ENCODE peak calls at places on chromosome 16, in four cellular contexts. One of them, this sample, is unnamed.

GRCh38 chr16:2765462-2766404 is 11.3 kb downstream of the ELOB start:
- DNase-seq in stimulated activated CD8-positive, alpha-beta memory T cell treated with anti-CD3 and anti-CD28 coated beads, Interleukin-7, amount 100 ng/mL, for 1 hour: no peak
- DNase-seq in AG09309: no peak
- DNase-seq in HEK293T: no peak
- DNase-seq in this sample: no peak

GRCh38 chr16:25108054-25108453 is 3.5 kb upstream of the LCMT1 start:
- DNase-seq in stimulated activated CD8-positive, alpha-beta memory T cell treated with anti-CD3 and anti-CD28 coated beads, Interleukin-7, amount 100 ng/mL, for 1 hour: no peak
- DNase-seq in AG09309: no peak
- DNase-seq in HEK293T: no peak
- DNase-seq in this sample: no peak

GRCh38 chr16:65781855-65782254 is 584.6 kb upstream of the CDH5 start:
- DNase-seq in stimulated activated CD8-positive, alpha-beta memory T cell treated with anti-CD3 and anti-CD28 coated beads, Interleukin-7, amount 100 ng/mL, for 1 hour: no peak
- DNase-seq in AG09309: no peak
- DNase-seq in HEK293T: no peak
- DNase-seq in this sample: no peak

GRCh38 chr16:12210258-12210880 is 233.8 kb downstream of the SNX29 start:
- DNase-seq in stimulated activated CD8-positive, alpha-beta memory T cell treated with anti-CD3 and anti-CD28 coated beads, Interleukin-7, amount 100 ng/mL, for 1 hour: no peak
- DNase-seq in AG09309: no peak
- DNase-seq in HEK293T: no peak
- DNase-seq in this sample: no peak

GRCh38 chr16:29775742-29776408 is 2.2 kb upstream of the ZG16 start:
- DNase-seq in stimulated activated CD8-positive, alpha-beta memory T cell treated with anti-CD3 and anti-CD28 coated beads, Interleukin-7, amount 100 ng/mL, for 1 hour: no peak
- DNase-seq in AG09309: no peak
- DNase-seq in HEK293T: no peak
- DNase-seq in this sample: no peak

GRCh38 chr16:71540-72341 is 690 bp downstream of the RHBDF1 start:
- DNase-seq in stimulated activated CD8-positive, alpha-beta memory T cell treated with anti-CD3 and anti-CD28 coated beads, Interleukin-7, amount 100 ng/mL, for 1 hour: no peak
- DNase-seq in AG09309: no peak
- DNase-seq in HEK293T: peak; percentile 56
- DNase-seq in this sample: no peak

GRCh38 chr16:67939507-67940435 is 3.1 kb upstream of the PSMB10 start:
- DNase-seq in stimulated activated CD8-positive, alpha-beta memory T cell treated with anti-CD3 and anti-CD28 coated beads, Interleukin-7, amount 100 ng/mL, for 1 hour: no peak
- DNase-seq in AG09309: no peak
- DNase-seq in HEK293T: no peak
- DNase-seq in this sample: no peak

GRCh38 chr16:57419506-57419905 is 14.9 kb downstream of the CCL17 start:
- DNase-seq in stimulated activated CD8-positive, alpha-beta memory T cell treated with anti-CD3 and anti-CD28 coated beads, Interleukin-7, amount 100 ng/mL, for 1 hour: no peak
- DNase-seq in AG09309: no peak
- DNase-seq in HEK293T: no peak
- DNase-seq in this sample: no peak

GRCh38 chr16:19542138-19542821 is 13.2 kb upstream of the VPS35L start:
- DNase-seq in stimulated activated CD8-positive, alpha-beta memory T cell treated with anti-CD3 and anti-CD28 coated beads, Interleukin-7, amount 100 ng/mL, for 1 hour: no peak
- DNase-seq in AG09309: no peak
- DNase-seq in HEK293T: no peak
- DNase-seq in this sample: no peak

GRCh38 chr16:89386786-89387185 is 103.6 kb downstream of the ANKRD11 start:
- DNase-seq in stimulated activated CD8-positive, alpha-beta memory T cell treated with anti-CD3 and anti-CD28 coated beads, Interleukin-7, amount 100 ng/mL, for 1 hour: no peak
- DNase-seq in AG09309: no peak
- DNase-seq in HEK293T: no peak
- DNase-seq in this sample: no peak

GRCh38 chr16:411576-412265 is 10.0 kb downstream of the DECR2 start:
- DNase-seq in stimulated activated CD8-positive, alpha-beta memory T cell treated with anti-CD3 and anti-CD28 coated beads, Interleukin-7, amount 100 ng/mL, for 1 hour: no peak
- DNase-seq in AG09309: no peak
- DNase-seq in HEK293T: no peak
- DNase-seq in this sample: no peak

GRCh38 chr16:8855972-8856371 is 12.8 kb downstream of the CARHSP1 start:
- DNase-seq in stimulated activated CD8-positive, alpha-beta memory T cell treated with anti-CD3 and anti-CD28 coated beads, Interleukin-7, amount 100 ng/mL, for 1 hour: no peak
- DNase-seq in AG09309: no peak
- DNase-seq in HEK293T: no peak
- DNase-seq in this sample: no peak

GRCh38 chr16:2897110-2897509 is 14.1 kb downstream of the FLYWCH2 start:
- DNase-seq in stimulated activated CD8-positive, alpha-beta memory T cell treated with anti-CD3 and anti-CD28 coated beads, Interleukin-7, amount 100 ng/mL, for 1 hour: no peak
- DNase-seq in AG09309: no peak
- DNase-seq in HEK293T: no peak
- DNase-seq in this sample: no peak

GRCh38 chr16:59042296-59042695 is 308.2 kb upstream of the GOT2 start:
- DNase-seq in stimulated activated CD8-positive, alpha-beta memory T cell treated with anti-CD3 and anti-CD28 coated beads, Interleukin-7, amount 100 ng/mL, for 1 hour: no peak
- DNase-seq in AG09309: no peak
- DNase-seq in HEK293T: no peak
- DNase-seq in this sample: no peak

GRCh38 chr16:15811778-15812750 is 44.8 kb downstream of the MYH11 start:
- DNase-seq in stimulated activated CD8-positive, alpha-beta memory T cell treated with anti-CD3 and anti-CD28 coated beads, Interleukin-7, amount 100 ng/mL, for 1 hour: no peak
- DNase-seq in AG09309: peak; percentile 98
- DNase-seq in HEK293T: no peak
- DNase-seq in this sample: no peak

GRCh38 chr16:85370881-85371651 is 242.1 kb upstream of the GSE1 start:
- DNase-seq in stimulated activated CD8-positive, alpha-beta memory T cell treated with anti-CD3 and anti-CD28 coated beads, Interleukin-7, amount 100 ng/mL, for 1 hour: no peak
- DNase-seq in AG09309: no peak
- DNase-seq in HEK293T: no peak
- DNase-seq in this sample: no peak

GRCh38 chr16:56911771-56912541 is 20.0 kb upstream of the HERPUD1 start:
- DNase-seq in stimulated activated CD8-positive, alpha-beta memory T cell treated with anti-CD3 and anti-CD28 coated beads, Interleukin-7, amount 100 ng/mL, for 1 hour: no peak
- DNase-seq in AG09309: no peak
- DNase-seq in HEK293T: no peak
- DNase-seq in this sample: no peak

GRCh38 chr16:57422026-57422944 is 17.7 kb downstream of the CCL17 start:
- DNase-seq in stimulated activated CD8-positive, alpha-beta memory T cell treated with anti-CD3 and anti-CD28 coated beads, Interleukin-7, amount 100 ng/mL, for 1 hour: no peak
- DNase-seq in AG09309: no peak
- DNase-seq in HEK293T: peak; percentile 55
- DNase-seq in this sample: no peak

GRCh38 chr16:54503436-54503835 is 216.8 kb upstream of the IRX3 start:
- DNase-seq in stimulated activated CD8-positive, alpha-beta memory T cell treated with anti-CD3 and anti-CD28 coated beads, Interleukin-7, amount 100 ng/mL, for 1 hour: no peak
- DNase-seq in AG09309: no peak
- DNase-seq in HEK293T: no peak
- DNase-seq in this sample: no peak

GRCh38 chr16:29987371-29988085 is 7.9 kb downstream of the HIRIP3 start:
- DNase-seq in stimulated activated CD8-positive, alpha-beta memory T cell treated with anti-CD3 and anti-CD28 coated beads, Interleukin-7, amount 100 ng/mL, for 1 hour: no peak
- DNase-seq in AG09309: no peak
- DNase-seq in HEK293T: no peak
- DNase-seq in this sample: no peak

GRCh38 chr16:22402191-22402590 is 27.8 kb upstream of the CDR2 start:
- DNase-seq in stimulated activated CD8-positive, alpha-beta memory T cell treated with anti-CD3 and anti-CD28 coated beads, Interleukin-7, amount 100 ng/mL, for 1 hour: no peak
- DNase-seq in AG09309: no peak
- DNase-seq in HEK293T: no peak
- DNase-seq in this sample: no peak

GRCh38 chr16:85309656-85310587 is 197.7 kb upstream of the CIBAR2 start:
- DNase-seq in stimulated activated CD8-positive, alpha-beta memory T cell treated with anti-CD3 and anti-CD28 coated beads, Interleukin-7, amount 100 ng/mL, for 1 hour: no peak
- DNase-seq in AG09309: no peak
- DNase-seq in HEK293T: no peak
- DNase-seq in this sample: no peak

GRCh38 chr16:60259956-60260355 is 1525.8 kb upstream of the GOT2 start:
- DNase-seq in stimulated activated CD8-positive, alpha-beta memory T cell treated with anti-CD3 and anti-CD28 coated beads, Interleukin-7, amount 100 ng/mL, for 1 hour: no peak
- DNase-seq in AG09309: no peak
- DNase-seq in HEK293T: no peak
- DNase-seq in this sample: no peak

GRCh38 chr16:49455181-49455990 is 81.8 kb downstream of the C16orf78 start:
- DNase-seq in stimulated activated CD8-positive, alpha-beta memory T cell treated with anti-CD3 and anti-CD28 coated beads, Interleukin-7, amount 100 ng/mL, for 1 hour: no peak
- DNase-seq in AG09309: no peak
- DNase-seq in HEK293T: no peak
- DNase-seq in this sample: no peak

GRCh38 chr16:89623511-89624232 is 10.2 kb downstream of the DPEP1 start:
- DNase-seq in stimulated activated CD8-positive, alpha-beta memory T cell treated with anti-CD3 and anti-CD28 coated beads, Interleukin-7, amount 100 ng/mL, for 1 hour: no peak
- DNase-seq in AG09309: no peak
- DNase-seq in HEK293T: no peak
- DNase-seq in this sample: no peak

GRCh38 chr16:13540771-13541170 is 379.2 kb upstream of the ERCC4 start:
- DNase-seq in stimulated activated CD8-positive, alpha-beta memory T cell treated with anti-CD3 and anti-CD28 coated beads, Interleukin-7, amount 100 ng/mL, for 1 hour: no peak
- DNase-seq in AG09309: no peak
- DNase-seq in HEK293T: no peak
- DNase-seq in this sample: no peak

GRCh38 chr16:68790130-68790761 is 53.1 kb upstream of the TANGO6 start:
- DNase-seq in stimulated activated CD8-positive, alpha-beta memory T cell treated with anti-CD3 and anti-CD28 coated beads, Interleukin-7, amount 100 ng/mL, for 1 hour: no peak
- DNase-seq in AG09309: peak; percentile 76
- DNase-seq in HEK293T: no peak
- DNase-seq in this sample: no peak

GRCh38 chr16:21580807-21581206 is 18.6 kb upstream of the METTL9 start:
- DNase-seq in stimulated activated CD8-positive, alpha-beta memory T cell treated with anti-CD3 and anti-CD28 coated beads, Interleukin-7, amount 100 ng/mL, for 1 hour: no peak
- DNase-seq in AG09309: no peak
- DNase-seq in HEK293T: no peak
- DNase-seq in this sample: no peak

GRCh38 chr16:695355-696089 is 5.3 kb upstream of the WDR24 start:
- DNase-seq in stimulated activated CD8-positive, alpha-beta memory T cell treated with anti-CD3 and anti-CD28 coated beads, Interleukin-7, amount 100 ng/mL, for 1 hour: peak; percentile 41
- DNase-seq in AG09309: no peak
- DNase-seq in HEK293T: no peak
- DNase-seq in this sample: peak; percentile 40

GRCh38 chr16:66612422-66612821 is 7.9 kb downstream of the CMTM3 start:
- DNase-seq in stimulated activated CD8-positive, alpha-beta memory T cell treated with anti-CD3 and anti-CD28 coated beads, Interleukin-7, amount 100 ng/mL, for 1 hour: no peak
- DNase-seq in AG09309: no peak
- DNase-seq in HEK293T: no peak
- DNase-seq in this sample: no peak

GRCh38 chr16:72092832-72093447 is 480 bp downstream of the TXNL4B start:
- DNase-seq in stimulated activated CD8-positive, alpha-beta memory T cell treated with anti-CD3 and anti-CD28 coated beads, Interleukin-7, amount 100 ng/mL, for 1 hour: no peak
- DNase-seq in AG09309: peak; percentile 20
- DNase-seq in HEK293T: peak; percentile 35
- DNase-seq in this sample: no peak

GRCh38 chr16:46629331-46629843 is 8.2 kb upstream of the SHCBP1 start:
- DNase-seq in stimulated activated CD8-positive, alpha-beta memory T cell treated with anti-CD3 and anti-CD28 coated beads, Interleukin-7, amount 100 ng/mL, for 1 hour: no peak
- DNase-seq in AG09309: peak; percentile 25
- DNase-seq in HEK293T: peak; percentile 50
- DNase-seq in this sample: no peak

GRCh38 chr16:3879887-3880564 is 487 bp downstream of the CREBBP start:
- DNase-seq in stimulated activated CD8-positive, alpha-beta memory T cell treated with anti-CD3 and anti-CD28 coated beads, Interleukin-7, amount 100 ng/mL, for 1 hour: peak; percentile 50
- DNase-seq in AG09309: no peak
- DNase-seq in HEK293T: peak; percentile 74
- DNase-seq in this sample: peak; percentile 16

GRCh38 chr16:81531415-81531814 is 86.8 kb downstream of the CMIP start:
- DNase-seq in stimulated activated CD8-positive, alpha-beta memory T cell treated with anti-CD3 and anti-CD28 coated beads, Interleukin-7, amount 100 ng/mL, for 1 hour: no peak
- DNase-seq in AG09309: no peak
- DNase-seq in HEK293T: no peak
- DNase-seq in this sample: no peak

GRCh38 chr16:62240722-62241121 is 204.5 kb upstream of the CDH8 start:
- DNase-seq in stimulated activated CD8-positive, alpha-beta memory T cell treated with anti-CD3 and anti-CD28 coated beads, Interleukin-7, amount 100 ng/mL, for 1 hour: no peak
- DNase-seq in AG09309: no peak
- DNase-seq in HEK293T: no peak
- DNase-seq in this sample: no peak

GRCh38 chr16:10862432-10862831 is 14.6 kb upstream of the CIITA start:
- DNase-seq in stimulated activated CD8-positive, alpha-beta memory T cell treated with anti-CD3 and anti-CD28 coated beads, Interleukin-7, amount 100 ng/mL, for 1 hour: no peak
- DNase-seq in AG09309: peak; percentile 83
- DNase-seq in HEK293T: no peak
- DNase-seq in this sample: no peak

GRCh38 chr16:9364721-9365693 is 273.6 kb downstream of the HAPSTR1 start:
- DNase-seq in stimulated activated CD8-positive, alpha-beta memory T cell treated with anti-CD3 and anti-CD28 coated beads, Interleukin-7, amount 100 ng/mL, for 1 hour: no peak
- DNase-seq in AG09309: no peak
- DNase-seq in HEK293T: no peak
- DNase-seq in this sample: no peak

This sample was measured in activated CD4-positive, CD25-positive, alpha-beta regulatory T cell treated with anti-CD3 and anti-CD28 coated beads, Interleukin-2, amount 50 U/mL, for 16 hours.